ENCODE peak calls at places on chromosome 16, in seven cellular contexts. One of them, this sample, is unnamed. For H3K4me1, H3K27me3 and H3K36me3, the result is how much of the 10 kb centered on the place peaks cover.

GRCh38 chr16:86752582-86753175 is 174.3 kb downstream of the FOXL1 start:
- DNase-seq in GM23248: no peak
- DNase-seq in DND-41: no peak
- DNase-seq in fibroblast of lung: no peak
- DNase-seq in MM.1S: no peak
- DNase-seq in SK-N-SH: no peak
- DNase-seq in neuronal stem cell: no peak
- DNase-seq in this sample: no peak

GRCh38 chr16:70345840-70346239 is 863 bp upstream of the DDX19A start:
- DNase-seq in DND-41: no peak
- DNase-seq in fibroblast of lung: no peak
- DNase-seq in SK-N-SH: no peak
- DNase-seq in GM23248: no peak
- DNase-seq in neuronal stem cell: no peak
- DNase-seq in MM.1S: no peak
- DNase-seq in this sample: no peak

GRCh38 chr16:89581861-89582563 is 6.5 kb downstream of the CPNE7 start:
- DNase-seq in SK-N-SH: no peak
- DNase-seq in MM.1S: no peak
- DNase-seq in neuronal stem cell: no peak
- DNase-seq in fibroblast of lung: peak
- DNase-seq in GM23248: peak
- DNase-seq in DND-41: no peak
- DNase-seq in this sample: no peak

GRCh38 chr16:61243954-61244353 is 792.3 kb downstream of the CDH8 start:
- DNase-seq in fibroblast of lung: no peak
- DNase-seq in SK-N-SH: no peak
- DNase-seq in neuronal stem cell: no peak
- DNase-seq in MM.1S: no peak
- DNase-seq in GM23248: no peak
- DNase-seq in DND-41: no peak
- DNase-seq in this sample: no peak

GRCh38 chr16:86960266-86960665 is 356.9 kb downstream of the C16orf95 start:
- DNase-seq in neuronal stem cell: no peak
- DNase-seq in GM23248: peak
- DNase-seq in fibroblast of lung: no peak
- DNase-seq in DND-41: no peak
- DNase-seq in SK-N-SH: no peak
- DNase-seq in MM.1S: no peak
- DNase-seq in this sample: no peak

GRCh38 chr16:65624246-65624645 is 502.4 kb upstream of the CDH11 start:
- DNase-seq in DND-41: no peak
- DNase-seq in neuronal stem cell: no peak
- DNase-seq in MM.1S: no peak
- DNase-seq in SK-N-SH: no peak
- DNase-seq in fibroblast of lung: no peak
- DNase-seq in GM23248: no peak
- DNase-seq in this sample: no peak

GRCh38 chr16:22353933-22354541 is 20.4 kb downstream of the CDR2 start:
- DNase-seq in neuronal stem cell: no peak
- DNase-seq in SK-N-SH: no peak
- DNase-seq in DND-41: no peak
- DNase-seq in MM.1S: no peak
- DNase-seq in GM23248: no peak
- DNase-seq in fibroblast of lung: no peak
- DNase-seq in this sample: no peak

GRCh38 chr16:50096791-50097190 is 31.0 kb downstream of the HEATR3 start:
- DNase-seq in MM.1S: no peak
- DNase-seq in neuronal stem cell: no peak
- DNase-seq in GM23248: peak
- DNase-seq in SK-N-SH: peak
- DNase-seq in fibroblast of lung: peak
- DNase-seq in DND-41: no peak
- DNase-seq in this sample: no peak

GRCh38 chr16:12433691-12434390 is 369.8 kb downstream of the CPPED1 start:
- DNase-seq in neuronal stem cell: no peak
- DNase-seq in GM23248: no peak
- DNase-seq in SK-N-SH: no peak
- DNase-seq in MM.1S: no peak
- DNase-seq in DND-41: no peak
- DNase-seq in fibroblast of lung: no peak
- DNase-seq in this sample: no peak

GRCh38 chr16:86099326-86099725 is 200.4 kb downstream of the IRF8 start:
- DNase-seq in neuronal stem cell: no peak
- DNase-seq in MM.1S: no peak
- DNase-seq in DND-41: no peak
- DNase-seq in SK-N-SH: no peak
- DNase-seq in fibroblast of lung: no peak
- DNase-seq in GM23248: no peak
- DNase-seq in this sample: no peak

GRCh38 chr16:79970551-79971236 is 370.2 kb upstream of the MAF start:
- DNase-seq in GM23248: peak
- DNase-seq in SK-N-SH: no peak
- DNase-seq in fibroblast of lung: peak
- DNase-seq in neuronal stem cell: no peak
- DNase-seq in DND-41: no peak
- DNase-seq in MM.1S: no peak
- DNase-seq in this sample: no peak

GRCh38 chr16:18932243-18932997 is 6.2 kb upstream of the SMG1 start:
- DNase-seq in GM23248: peak
- DNase-seq in SK-N-SH: no peak
- DNase-seq in DND-41: no peak
- DNase-seq in neuronal stem cell: peak
- DNase-seq in MM.1S: no peak
- DNase-seq in fibroblast of lung: peak
- DNase-seq in this sample: no peak

GRCh38 chr16:29316673-29317237 is 89.8 kb downstream of the NPIPB11 start:
- DNase-seq in fibroblast of lung: peak
- DNase-seq in SK-N-SH: no peak
- DNase-seq in MM.1S: no peak
- DNase-seq in GM23248: no peak
- DNase-seq in DND-41: no peak
- DNase-seq in neuronal stem cell: no peak
- DNase-seq in this sample: no peak

GRCh38 chr16:65749566-65749965 is 616.9 kb upstream of the CDH5 start:
- DNase-seq in DND-41: no peak
- DNase-seq in fibroblast of lung: no peak
- DNase-seq in MM.1S: no peak
- DNase-seq in GM23248: no peak
- DNase-seq in neuronal stem cell: no peak
- DNase-seq in SK-N-SH: no peak
- DNase-seq in this sample: no peak

GRCh38 chr16:22683258-22683657 is 130.7 kb upstream of the HS3ST2 start:
- DNase-seq in neuronal stem cell: no peak
- DNase-seq in fibroblast of lung: no peak
- DNase-seq in MM.1S: no peak
- DNase-seq in DND-41: no peak
- DNase-seq in GM23248: no peak
- DNase-seq in SK-N-SH: no peak
- DNase-seq in this sample: no peak

GRCh38 chr16:83947642-83948234 is 5.3 kb upstream of the OSGIN1 start:
- DNase-seq in SK-N-SH: no peak
- DNase-seq in fibroblast of lung: no peak
- DNase-seq in MM.1S: no peak
- DNase-seq in DND-41: no peak
- DNase-seq in GM23248: no peak
- DNase-seq in neuronal stem cell: no peak
- DNase-seq in this sample: no peak

GRCh38 chr16:47990676-47991075 is 165.1 kb downstream of the ABCC12 start:
- DNase-seq in SK-N-SH: no peak
- DNase-seq in GM23248: no peak
- DNase-seq in DND-41: no peak
- DNase-seq in MM.1S: no peak
- DNase-seq in fibroblast of lung: no peak
- DNase-seq in neuronal stem cell: no peak
- DNase-seq in this sample: no peak

GRCh38 chr16:30139895-30140481 is 17.0 kb upstream of the MAPK3 start:
- DNase-seq in DND-41: no peak
- DNase-seq in neuronal stem cell: no peak
- DNase-seq in SK-N-SH: no peak
- DNase-seq in fibroblast of lung: no peak
- DNase-seq in MM.1S: no peak
- DNase-seq in GM23248: no peak
- DNase-seq in this sample: no peak

GRCh38 chr16:71205482-71206131 is 24.9 kb downstream of the HYDIN start:
- DNase-seq in fibroblast of lung: no peak
- DNase-seq in SK-N-SH: no peak
- DNase-seq in DND-41: no peak
- DNase-seq in neuronal stem cell: no peak
- DNase-seq in MM.1S: no peak
- DNase-seq in GM23248: no peak
- DNase-seq in this sample: no peak

GRCh38 chr16:61820398-61820797 is 215.8 kb downstream of the CDH8 start:
- DNase-seq in SK-N-SH: no peak
- DNase-seq in GM23248: no peak
- DNase-seq in DND-41: no peak
- DNase-seq in neuronal stem cell: no peak
- DNase-seq in fibroblast of lung: no peak
- DNase-seq in MM.1S: peak
- DNase-seq in this sample: no peak

GRCh38 chr16:75647138-75647491 is 350 bp downstream of the KARS1 start:
- DNase-seq in GM23248: no peak
- DNase-seq in DND-41: no peak
- DNase-seq in fibroblast of lung: no peak
- DNase-seq in SK-N-SH: no peak
- DNase-seq in MM.1S: no peak
- DNase-seq in neuronal stem cell: no peak
- DNase-seq in this sample: no peak

GRCh38 chr16:70433456-70434103 is 5.3 kb downstream of the ST3GAL2 start:
- DNase-seq in MM.1S: no peak
- DNase-seq in fibroblast of lung: peak
- DNase-seq in SK-N-SH: peak
- DNase-seq in DND-41: no peak
- DNase-seq in neuronal stem cell: no peak
- DNase-seq in GM23248: peak
- DNase-seq in this sample: no peak

GRCh38 chr16:88058136-88058535 is 106.9 kb downstream of the BANP start:
- DNase-seq in MM.1S: no peak
- DNase-seq in SK-N-SH: no peak
- DNase-seq in neuronal stem cell: no peak
- DNase-seq in GM23248: no peak
- DNase-seq in fibroblast of lung: no peak
- DNase-seq in DND-41: no peak
- DNase-seq in this sample: no peak

GRCh38 chr16:57111420-57111819 is 19.0 kb downstream of the CPNE2 start:
- DNase-seq in DND-41: no peak
- DNase-seq in SK-N-SH: no peak
- DNase-seq in MM.1S: no peak
- DNase-seq in fibroblast of lung: no peak
- DNase-seq in GM23248: no peak
- DNase-seq in neuronal stem cell: no peak
- DNase-seq in this sample: no peak
- H3K4me1 ChIP-seq in DND-41: under half
- H3K4me1 ChIP-seq in SK-N-SH: under half
- H3K4me1 ChIP-seq in MM.1S: under half
- H3K4me1 ChIP-seq in fibroblast of lung: under half
- H3K4me1 ChIP-seq in GM23248: under half
- H3K4me1 ChIP-seq in neuronal stem cell: under half
- H3K4me1 ChIP-seq in this sample: half or more

DNA sequence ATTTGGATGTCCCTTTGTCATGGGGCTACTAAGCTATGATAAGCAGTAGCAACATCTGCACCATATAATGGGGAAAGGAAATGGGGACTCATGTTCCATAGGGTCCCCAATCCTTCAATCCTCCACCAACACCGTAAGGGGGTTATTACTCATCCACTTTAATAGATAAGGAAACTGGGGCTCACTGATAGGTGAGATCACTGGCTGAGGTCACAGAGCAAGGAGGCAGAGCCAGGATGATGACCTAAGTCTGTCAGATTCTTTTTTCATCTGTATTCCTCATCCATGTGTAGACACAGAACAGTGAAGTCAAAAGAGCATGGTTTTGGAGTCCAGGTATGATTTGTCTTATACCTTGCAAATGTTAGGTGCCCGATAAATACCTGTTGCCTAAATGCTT is 10.5 kb upstream of the ADAMTS18 start:
- DNase-seq in neuronal stem cell: no peak
- DNase-seq in SK-N-SH: no peak
- DNase-seq in DND-41: no peak
- DNase-seq in fibroblast of lung: no peak
- DNase-seq in MM.1S: no peak
- DNase-seq in GM23248: no peak
- DNase-seq in this sample: no peak
- H3K27me3 ChIP-seq in neuronal stem cell: under half
- H3K27me3 ChIP-seq in SK-N-SH: under half
- H3K27me3 ChIP-seq in DND-41: under half
- H3K27me3 ChIP-seq in fibroblast of lung: under half
- H3K27me3 ChIP-seq in MM.1S: under half
- H3K27me3 ChIP-seq in GM23248: under half
- H3K27me3 ChIP-seq in this sample: under half

DNA sequence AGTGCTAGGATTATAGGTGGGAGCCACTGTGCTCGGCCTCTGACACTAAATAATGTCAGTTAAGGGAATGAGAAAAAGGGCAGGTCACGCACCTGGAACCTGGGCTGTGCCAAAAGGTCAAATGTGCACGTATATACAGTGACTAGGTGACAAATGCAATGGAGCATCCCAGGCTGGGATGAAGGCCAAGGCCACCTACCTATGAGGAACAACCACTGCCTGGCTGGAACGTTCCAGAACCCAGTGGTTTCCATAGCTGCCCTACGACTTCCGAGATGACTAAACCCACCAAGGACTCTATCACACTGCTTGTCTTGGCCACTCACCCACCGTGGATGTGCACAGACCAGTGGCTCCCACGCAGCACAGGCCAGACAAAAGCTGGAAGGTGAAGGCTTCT is 16.1 kb downstream of the ZNF500 start:
- DNase-seq in neuronal stem cell: no peak
- DNase-seq in fibroblast of lung: no peak
- DNase-seq in DND-41: no peak
- DNase-seq in MM.1S: no peak
- DNase-seq in GM23248: no peak
- DNase-seq in SK-N-SH: no peak
- DNase-seq in this sample: no peak
- H3K36me3 ChIP-seq in neuronal stem cell: half or more
- H3K36me3 ChIP-seq in fibroblast of lung: under half
- H3K36me3 ChIP-seq in DND-41: half or more
- H3K36me3 ChIP-seq in MM.1S: under half
- H3K36me3 ChIP-seq in GM23248: under half
- H3K36me3 ChIP-seq in SK-N-SH: under half
- H3K36me3 ChIP-seq in this sample: under half

GRCh38 chr16:81650982-81651562 is 128.0 kb upstream of the PLCG2 start:
- DNase-seq in fibroblast of lung: peak
- DNase-seq in MM.1S: no peak
- DNase-seq in SK-N-SH: no peak
- DNase-seq in DND-41: no peak
- DNase-seq in neuronal stem cell: peak
- DNase-seq in GM23248: no peak
- DNase-seq in this sample: no peak
- H3K4me1 ChIP-seq in fibroblast of lung: under half
- H3K4me1 ChIP-seq in MM.1S: under half
- H3K4me1 ChIP-seq in SK-N-SH: under half
- H3K4me1 ChIP-seq in DND-41: under half
- H3K4me1 ChIP-seq in neuronal stem cell: under half
- H3K4me1 ChIP-seq in GM23248: under half
- H3K4me1 ChIP-seq in this sample: under half